ENCODE peak calls at places on chromosomes 6 and 20, in eight cellular contexts. V is mucosa of gallbladder; E is kidney glomerular epithelial cell; G is mesenchymal stem cell; D is EL; P is cerebellar cortex; F is CD4-positive, alpha-beta T cell; Z is HT-29. I is an unnamed sample.

GRCh38 chr6:127384007-127384406 is 40.6 kb upstream of the ECHDC1 start:
- DNase-seq in V (no peak), E (no peak), G (peak), D (no peak), P (no peak), F (no peak), Z (no peak), I (peak)

GRCh38 chr6:117270960-117271507 is 5.7 kb downstream of the VGLL2 start:
- DNase-seq in V (no peak), E (no peak), G (no peak), D (no peak), P (no peak), F (no peak), Z (no peak), I (no peak)

GRCh38 chr20:16898433-16898832 is 150.3 kb downstream of the OTOR start:
- DNase-seq in V (no peak), E (no peak), G (peak), D (peak), P (no peak), F (no peak), Z (no peak), I (peak)

GRCh38 chr6:135789375-135789774 is 62.1 kb upstream of the PDE7B start:
- DNase-seq in V (no peak), E (no peak), G (no peak), D (no peak), P (no peak), F (no peak), Z (no peak), I (no peak)

GRCh38 chr20:33653218-33653899 is 8.8 kb upstream of the C20orf144 start:
- DNase-seq in V (peak), E (peak), G (peak), D (peak), P (peak), F (no peak), Z (peak), I (peak)

GRCh38 chr6:130364224-130364780 is 1.5 kb upstream of the TMEM200A start:
- DNase-seq in V (no peak), E (no peak), G (no peak), D (no peak), P (no peak), F (no peak), Z (no peak), I (no peak)

GRCh38 chr6:35140991-35141720 is at the start of gene TCP11:
- DNase-seq in V (peak), E (no peak), G (no peak), D (no peak), P (no peak), F (peak), Z (no peak), I (no peak)

GRCh38 chr6:113994934-113995342 is 24.0 kb upstream of the HDAC2 start:
- DNase-seq in V (no peak), E (peak), G (peak), D (peak), P (peak), F (no peak), Z (peak), I (peak)

GRCh38 chr6:1509241-1509640 is 100.5 kb upstream of the FOXC1 start:
- DNase-seq in V (no peak), E (no peak), G (no peak), D (no peak), P (no peak), F (no peak), Z (no peak), I (no peak)

GRCh38 chr6:30583921-30584320 is 12.7 kb downstream of the ABCF1 start:
- DNase-seq in V (no peak), E (no peak), G (no peak), D (no peak), P (no peak), F (no peak), Z (no peak), I (no peak)

GRCh38 chr6:43878823-43879495 is 108.9 kb downstream of the VEGFA start:
- DNase-seq in V (peak), E (no peak), G (no peak), D (no peak), P (peak), F (no peak), Z (peak), I (no peak)

GRCh38 chr6:45493761-45494160 is 116.0 kb upstream of the SUPT3H start:
- DNase-seq in V (no peak), E (no peak), G (peak), D (peak), P (no peak), F (no peak), Z (no peak), I (no peak)

GRCh38 chr6:33620158-33620583 is 951 bp upstream of the ITPR3 start:
- DNase-seq in V (peak), E (no peak), G (peak), D (peak), P (no peak), F (no peak), Z (peak), I (peak)

GRCh38 chr20:38658879-38659612 is 57.4 kb downstream of the ARHGAP40 start:
- DNase-seq in V (no peak), E (no peak), G (peak), D (peak), P (peak), F (no peak), Z (peak), I (no peak)

I was measured in fibroblast of villous mesenchyme.